ENCODE peak calls at places on chromosomes 4 and X, in five cellular contexts. One of them, this sample, is unnamed.

GRCh38 chrX:2690856-2691542 is at the start of gene CD99:
- DNase-seq in HS-5: no peak
- DNase-seq in activated B cell treated with CpG ODN at 0.5 μM for 24 hours: peak
- DNase-seq in fibroblast of the aortic adventitia: peak
- DNase-seq in AG10803: peak
- DNase-seq in this sample: no peak

GRCh38 chr4:128337863-128338262 is 50.2 kb upstream of the PGRMC2 start:
- DNase-seq in activated B cell treated with CpG ODN at 0.5 μM for 24 hours: no peak
- DNase-seq in AG10803: no peak
- DNase-seq in fibroblast of the aortic adventitia: no peak
- DNase-seq in HS-5: no peak
- DNase-seq in this sample: no peak

GRCh38 chrX:65014230-65014629 is 38.0 kb upstream of the ZC4H2 start:
- DNase-seq in activated B cell treated with CpG ODN at 0.5 μM for 24 hours: no peak
- DNase-seq in HS-5: no peak
- DNase-seq in fibroblast of the aortic adventitia: no peak
- DNase-seq in AG10803: no peak
- DNase-seq in this sample: no peak

GRCh38 chrX:120585702-120586101 is 18.2 kb upstream of the MCTS1 start:
- DNase-seq in HS-5: no peak
- DNase-seq in AG10803: no peak
- DNase-seq in activated B cell treated with CpG ODN at 0.5 μM for 24 hours: no peak
- DNase-seq in fibroblast of the aortic adventitia: no peak
- DNase-seq in this sample: no peak

GRCh38 chrX:53798281-53798680 is 111.8 kb upstream of the HUWE1 start:
- DNase-seq in activated B cell treated with CpG ODN at 0.5 μM for 24 hours: no peak
- DNase-seq in fibroblast of the aortic adventitia: no peak
- DNase-seq in AG10803: no peak
- DNase-seq in HS-5: no peak
- DNase-seq in this sample: no peak

GRCh38 chrX:153881281-153881680 is 4.7 kb downstream of the L1CAM start:
- DNase-seq in activated B cell treated with CpG ODN at 0.5 μM for 24 hours: no peak
- DNase-seq in HS-5: no peak
- DNase-seq in AG10803: no peak
- DNase-seq in fibroblast of the aortic adventitia: no peak
- DNase-seq in this sample: no peak

GRCh38 chrX:94676285-94676684 is 1002.3 kb downstream of the FAM133A start:
- DNase-seq in AG10803: no peak
- DNase-seq in fibroblast of the aortic adventitia: no peak
- DNase-seq in HS-5: no peak
- DNase-seq in activated B cell treated with CpG ODN at 0.5 μM for 24 hours: no peak
- DNase-seq in this sample: no peak

GRCh38 chrX:12894074-12894691 is 12.2 kb upstream of the TLR8 start:
- DNase-seq in AG10803: peak
- DNase-seq in fibroblast of the aortic adventitia: peak
- DNase-seq in HS-5: no peak
- DNase-seq in activated B cell treated with CpG ODN at 0.5 μM for 24 hours: peak
- DNase-seq in this sample: no peak

GRCh38 chr4:5365071-5366008 is 314.1 kb downstream of the STK32B start:
- DNase-seq in HS-5: peak
- DNase-seq in fibroblast of the aortic adventitia: peak
- DNase-seq in AG10803: peak
- DNase-seq in activated B cell treated with CpG ODN at 0.5 μM for 24 hours: no peak
- DNase-seq in this sample: no peak

GRCh38 chrX:72094894-72095293 is 36.8 kb downstream of the RTL5 start:
- DNase-seq in activated B cell treated with CpG ODN at 0.5 μM for 24 hours: peak
- DNase-seq in HS-5: no peak
- DNase-seq in fibroblast of the aortic adventitia: peak
- DNase-seq in AG10803: no peak
- DNase-seq in this sample: no peak

GRCh38 chr4:139666735-139667266 is 1.2 kb downstream of the MGST2 start:
- DNase-seq in AG10803: peak
- DNase-seq in HS-5: no peak
- DNase-seq in fibroblast of the aortic adventitia: peak
- DNase-seq in activated B cell treated with CpG ODN at 0.5 μM for 24 hours: no peak
- DNase-seq in this sample: no peak

GRCh38 chrX:56968980-56969379 is 26.4 kb downstream of the SPIN3 start:
- DNase-seq in AG10803: peak
- DNase-seq in HS-5: no peak
- DNase-seq in activated B cell treated with CpG ODN at 0.5 μM for 24 hours: no peak
- DNase-seq in fibroblast of the aortic adventitia: no peak
- DNase-seq in this sample: no peak

GRCh38 chrX:107825698-107826285 is at the start of gene MID2:
- DNase-seq in HS-5: no peak
- DNase-seq in AG10803: peak
- DNase-seq in fibroblast of the aortic adventitia: peak
- DNase-seq in activated B cell treated with CpG ODN at 0.5 μM for 24 hours: no peak
- DNase-seq in this sample: no peak

GRCh38 chr4:6939761-6940743 is 30.4 kb downstream of the TBC1D14 start:
- DNase-seq in HS-5: no peak
- DNase-seq in fibroblast of the aortic adventitia: no peak
- DNase-seq in activated B cell treated with CpG ODN at 0.5 μM for 24 hours: no peak
- DNase-seq in AG10803: no peak
- DNase-seq in this sample: no peak

GRCh38 chrX:140712413-140713173 is 3.0 kb downstream of the LINC00632 start:
- DNase-seq in activated B cell treated with CpG ODN at 0.5 μM for 24 hours: no peak
- DNase-seq in fibroblast of the aortic adventitia: no peak
- DNase-seq in HS-5: no peak
- DNase-seq in AG10803: peak
- DNase-seq in this sample: no peak

GRCh38 chr4:147965056-147965455 is 233.2 kb downstream of the ARHGAP10 start:
- DNase-seq in fibroblast of the aortic adventitia: no peak
- DNase-seq in activated B cell treated with CpG ODN at 0.5 μM for 24 hours: no peak
- DNase-seq in HS-5: no peak
- DNase-seq in AG10803: no peak
- DNase-seq in this sample: no peak

GRCh38 chr4:121989715-121990114 is 37.9 kb upstream of the TRPC3 start:
- DNase-seq in AG10803: peak
- DNase-seq in HS-5: no peak
- DNase-seq in fibroblast of the aortic adventitia: peak
- DNase-seq in activated B cell treated with CpG ODN at 0.5 μM for 24 hours: no peak
- DNase-seq in this sample: peak

GRCh38 chr4:110498420-110498819 is 22.5 kb downstream of the ENPEP start:
- DNase-seq in activated B cell treated with CpG ODN at 0.5 μM for 24 hours: no peak
- DNase-seq in HS-5: no peak
- DNase-seq in AG10803: no peak
- DNase-seq in fibroblast of the aortic adventitia: no peak
- DNase-seq in this sample: no peak

GRCh38 chrX:98371994-98372393 is 1488.3 kb downstream of the RPA4 start:
- DNase-seq in HS-5: no peak
- DNase-seq in AG10803: no peak
- DNase-seq in fibroblast of the aortic adventitia: no peak
- DNase-seq in activated B cell treated with CpG ODN at 0.5 μM for 24 hours: no peak
- DNase-seq in this sample: no peak

GRCh38 chrX:66049056-66049455 is 9.2 kb upstream of the VSIG4 start:
- DNase-seq in HS-5: no peak
- DNase-seq in AG10803: no peak
- DNase-seq in fibroblast of the aortic adventitia: no peak
- DNase-seq in activated B cell treated with CpG ODN at 0.5 μM for 24 hours: no peak
- DNase-seq in this sample: no peak

GRCh38 chrX:130264573-130264972 is 4.1 kb downstream of the ZNF280C start:
- DNase-seq in HS-5: no peak
- DNase-seq in fibroblast of the aortic adventitia: peak
- DNase-seq in AG10803: no peak
- DNase-seq in activated B cell treated with CpG ODN at 0.5 μM for 24 hours: no peak
- DNase-seq in this sample: no peak

GRCh38 chrX:137031517-137032377 is 2.0 kb downstream of the GPR101 start:
- DNase-seq in activated B cell treated with CpG ODN at 0.5 μM for 24 hours: peak
- DNase-seq in HS-5: no peak
- DNase-seq in AG10803: peak
- DNase-seq in fibroblast of the aortic adventitia: peak
- DNase-seq in this sample: peak

GRCh38 chr4:41124916-41125548 is 89.3 kb downstream of the APBB2 start:
- DNase-seq in AG10803: peak
- DNase-seq in activated B cell treated with CpG ODN at 0.5 μM for 24 hours: no peak
- DNase-seq in fibroblast of the aortic adventitia: no peak
- DNase-seq in HS-5: no peak
- DNase-seq in this sample: no peak

GRCh38 chr4:172096771-172097170 is 283.6 kb downstream of the GALNTL6 start:
- DNase-seq in HS-5: no peak
- DNase-seq in AG10803: peak
- DNase-seq in activated B cell treated with CpG ODN at 0.5 μM for 24 hours: no peak
- DNase-seq in fibroblast of the aortic adventitia: no peak
- DNase-seq in this sample: no peak

GRCh38 chrX:56797966-56798711 is 69.1 kb downstream of the NBDY start:
- DNase-seq in fibroblast of the aortic adventitia: peak
- DNase-seq in activated B cell treated with CpG ODN at 0.5 μM for 24 hours: no peak
- DNase-seq in HS-5: no peak
- DNase-seq in AG10803: peak
- DNase-seq in this sample: no peak

GRCh38 chrX:146208821-146209220 is 391.2 kb downstream of the SLITRK2 start:
- DNase-seq in activated B cell treated with CpG ODN at 0.5 μM for 24 hours: no peak
- DNase-seq in fibroblast of the aortic adventitia: no peak
- DNase-seq in HS-5: no peak
- DNase-seq in AG10803: no peak
- DNase-seq in this sample: no peak

GRCh38 chr4:182143822-182144620 is 99.2 kb upstream of the TENM3 start:
- DNase-seq in AG10803: peak
- DNase-seq in activated B cell treated with CpG ODN at 0.5 μM for 24 hours: no peak
- DNase-seq in fibroblast of the aortic adventitia: peak
- DNase-seq in HS-5: peak
- DNase-seq in this sample: peak

GRCh38 chrX:13695601-13696115 is 6.7 kb downstream of the RAB9A start:
- DNase-seq in activated B cell treated with CpG ODN at 0.5 μM for 24 hours: no peak
- DNase-seq in fibroblast of the aortic adventitia: no peak
- DNase-seq in HS-5: no peak
- DNase-seq in AG10803: no peak
- DNase-seq in this sample: no peak

This sample was measured in non-pigmented ciliary epithelial cell.